ENCODE peak calls at places on chromosomes 16 and 17, in four cellular contexts. One of them, this sample, is unnamed.

GRCh38 chr17:6870841-6871240 is 39.3 kb upstream of the TEKT1 start:
- DNase-seq in activated effector memory CD4-positive, alpha-beta T cell treated with Interleukin-2 at 50 U/mL for 16 hours: no peak
- DNase-seq in stimulated activated naive B cell treated with anti-CD40 and anti-IgM and Interleukin-4, amounts not matched to agents 10 μg/mL and 1 μg/mL and 100 μg/mL, for 72 hours: no peak
- DNase-seq in sciatic nerve: no peak
- DNase-seq in this sample: no peak

GRCh38 chr16:81175325-81175891 is 63.1 kb upstream of the BCO1 start:
- DNase-seq in stimulated activated naive B cell treated with anti-CD40 and anti-IgM and Interleukin-4, amounts not matched to agents 10 μg/mL and 1 μg/mL and 100 μg/mL, for 72 hours: no peak
- DNase-seq in sciatic nerve: no peak
- DNase-seq in activated effector memory CD4-positive, alpha-beta T cell treated with Interleukin-2 at 50 U/mL for 16 hours: no peak
- DNase-seq in this sample: no peak

GRCh38 chr17:50101346-50102163 is 6.4 kb downstream of the PDK2 start:
- DNase-seq in activated effector memory CD4-positive, alpha-beta T cell treated with Interleukin-2 at 50 U/mL for 16 hours: no peak
- DNase-seq in stimulated activated naive B cell treated with anti-CD40 and anti-IgM and Interleukin-4, amounts not matched to agents 10 μg/mL and 1 μg/mL and 100 μg/mL, for 72 hours: no peak
- DNase-seq in sciatic nerve: peak
- DNase-seq in this sample: no peak

GRCh38 chr17:47720754-47721533 is 12.1 kb upstream of the TBX21 start:
- DNase-seq in stimulated activated naive B cell treated with anti-CD40 and anti-IgM and Interleukin-4, amounts not matched to agents 10 μg/mL and 1 μg/mL and 100 μg/mL, for 72 hours: peak
- DNase-seq in sciatic nerve: no peak
- DNase-seq in activated effector memory CD4-positive, alpha-beta T cell treated with Interleukin-2 at 50 U/mL for 16 hours: peak
- DNase-seq in this sample: peak

GRCh38 chr17:32794533-32795246 is 82.2 kb downstream of the MYO1D start:
- DNase-seq in stimulated activated naive B cell treated with anti-CD40 and anti-IgM and Interleukin-4, amounts not matched to agents 10 μg/mL and 1 μg/mL and 100 μg/mL, for 72 hours: no peak
- DNase-seq in sciatic nerve: no peak
- DNase-seq in activated effector memory CD4-positive, alpha-beta T cell treated with Interleukin-2 at 50 U/mL for 16 hours: no peak
- DNase-seq in this sample: no peak

GRCh38 chr17:44010966-44011647 is 3.7 kb downstream of the TMEM101 start:
- DNase-seq in sciatic nerve: no peak
- DNase-seq in stimulated activated naive B cell treated with anti-CD40 and anti-IgM and Interleukin-4, amounts not matched to agents 10 μg/mL and 1 μg/mL and 100 μg/mL, for 72 hours: no peak
- DNase-seq in activated effector memory CD4-positive, alpha-beta T cell treated with Interleukin-2 at 50 U/mL for 16 hours: no peak
- DNase-seq in this sample: no peak

GRCh38 chr17:82648761-82649474 is 674 bp upstream of the WDR45B start:
- DNase-seq in activated effector memory CD4-positive, alpha-beta T cell treated with Interleukin-2 at 50 U/mL for 16 hours: no peak
- DNase-seq in stimulated activated naive B cell treated with anti-CD40 and anti-IgM and Interleukin-4, amounts not matched to agents 10 μg/mL and 1 μg/mL and 100 μg/mL, for 72 hours: peak
- DNase-seq in sciatic nerve: peak
- DNase-seq in this sample: peak

GRCh38 chr17:52227926-52228325 is 69.4 kb upstream of the CA10 start:
- DNase-seq in activated effector memory CD4-positive, alpha-beta T cell treated with Interleukin-2 at 50 U/mL for 16 hours: no peak
- DNase-seq in stimulated activated naive B cell treated with anti-CD40 and anti-IgM and Interleukin-4, amounts not matched to agents 10 μg/mL and 1 μg/mL and 100 μg/mL, for 72 hours: no peak
- DNase-seq in sciatic nerve: no peak
- DNase-seq in this sample: no peak

GRCh38 chr17:46822388-46822921 is 4.0 kb upstream of the WNT3 start:
- DNase-seq in activated effector memory CD4-positive, alpha-beta T cell treated with Interleukin-2 at 50 U/mL for 16 hours: no peak
- DNase-seq in stimulated activated naive B cell treated with anti-CD40 and anti-IgM and Interleukin-4, amounts not matched to agents 10 μg/mL and 1 μg/mL and 100 μg/mL, for 72 hours: no peak
- DNase-seq in sciatic nerve: no peak
- DNase-seq in this sample: no peak

GRCh38 chr17:59501690-59502089 is 63.7 kb upstream of the DHX40 start:
- DNase-seq in sciatic nerve: no peak
- DNase-seq in stimulated activated naive B cell treated with anti-CD40 and anti-IgM and Interleukin-4, amounts not matched to agents 10 μg/mL and 1 μg/mL and 100 μg/mL, for 72 hours: no peak
- DNase-seq in activated effector memory CD4-positive, alpha-beta T cell treated with Interleukin-2 at 50 U/mL for 16 hours: no peak
- DNase-seq in this sample: no peak

GRCh38 chr16:67926181-67926742 is 5.4 kb downstream of the CTRL start:
- DNase-seq in stimulated activated naive B cell treated with anti-CD40 and anti-IgM and Interleukin-4, amounts not matched to agents 10 μg/mL and 1 μg/mL and 100 μg/mL, for 72 hours: no peak
- DNase-seq in activated effector memory CD4-positive, alpha-beta T cell treated with Interleukin-2 at 50 U/mL for 16 hours: no peak
- DNase-seq in sciatic nerve: no peak
- DNase-seq in this sample: no peak

GRCh38 chr16:25155553-25156460 is 44.3 kb downstream of the LCMT1 start:
- DNase-seq in stimulated activated naive B cell treated with anti-CD40 and anti-IgM and Interleukin-4, amounts not matched to agents 10 μg/mL and 1 μg/mL and 100 μg/mL, for 72 hours: no peak
- DNase-seq in activated effector memory CD4-positive, alpha-beta T cell treated with Interleukin-2 at 50 U/mL for 16 hours: no peak
- DNase-seq in sciatic nerve: no peak
- DNase-seq in this sample: no peak

GRCh38 chr17:40818343-40818732 is 4.1 kb downstream of the KRT10 start:
- DNase-seq in stimulated activated naive B cell treated with anti-CD40 and anti-IgM and Interleukin-4, amounts not matched to agents 10 μg/mL and 1 μg/mL and 100 μg/mL, for 72 hours: no peak
- DNase-seq in activated effector memory CD4-positive, alpha-beta T cell treated with Interleukin-2 at 50 U/mL for 16 hours: no peak
- DNase-seq in sciatic nerve: no peak
- DNase-seq in this sample: no peak

GRCh38 chr17:75552847-75553552 is 27.5 kb downstream of the LLGL2 start:
- DNase-seq in activated effector memory CD4-positive, alpha-beta T cell treated with Interleukin-2 at 50 U/mL for 16 hours: no peak
- DNase-seq in sciatic nerve: no peak
- DNase-seq in stimulated activated naive B cell treated with anti-CD40 and anti-IgM and Interleukin-4, amounts not matched to agents 10 μg/mL and 1 μg/mL and 100 μg/mL, for 72 hours: no peak
- DNase-seq in this sample: no peak

This sample was measured in CD4-positive, alpha-beta memory T cell.